ENCODE peak calls at places on chromosome 18, in four cellular contexts. Y is A549, F is right lobe of liver, A is adrenal gland. R is an unnamed sample.

GRCh38 chr18:30987479-30988241 is 54.9 kb downstream of the DSC3 start:
- DNase-seq in F (no peak), A (no peak), Y (peak; percentile 28), R (peak; percentile 21)

GRCh38 chr18:34707670-34708069 is 2.4 kb upstream of the DTNA start:
- DNase-seq in Y (peak; percentile 6), F (no peak), A (peak; percentile 87), R (no peak)

GRCh38 chr18:25457636-25458035 is 105.7 kb upstream of the ZNF521 start:
- DNase-seq in Y (no peak), A (no peak), F (no peak), R (no peak)

GRCh38 chr18:42412896-42413295 is 457.9 kb downstream of the PIK3C3 start:
- DNase-seq in A (no peak), Y (no peak), F (no peak), R (no peak)

GRCh38 chr18:56257215-56257614 is 381.2 kb downstream of the TXNL1 start:
- DNase-seq in Y (no peak), A (no peak), F (no peak), R (no peak)

GRCh38 chr18:10453261-10453884 is 1.1 kb upstream of the APCDD1 start:
- DNase-seq in Y (no peak), F (no peak), A (no peak), R (no peak)

GRCh38 chr18:427005-427404 is 73.5 kb downstream of the COLEC12 start:
- DNase-seq in A (peak; percentile 66), F (no peak), Y (no peak), R (no peak)

GRCh38 chr18:44855681-44856080 is 175.0 kb downstream of the SETBP1 start:
- DNase-seq in F (no peak), Y (no peak), A (no peak), R (no peak)

GRCh38 chr18:45677408-45677807 is 46.6 kb upstream of the SLC14A1 start:
- DNase-seq in Y (no peak), F (no peak), A (no peak), R (no peak)

GRCh38 chr18:5238371-5238758 is 41.3 kb upstream of the AKAIN1 start:
- DNase-seq in Y (no peak), F (peak; percentile 80), A (peak; percentile 65), R (no peak)

GRCh38 chr18:10070581-10071000 is 156.8 kb downstream of the VAPA start:
- DNase-seq in A (no peak), F (no peak), Y (no peak), R (no peak)

DNA sequence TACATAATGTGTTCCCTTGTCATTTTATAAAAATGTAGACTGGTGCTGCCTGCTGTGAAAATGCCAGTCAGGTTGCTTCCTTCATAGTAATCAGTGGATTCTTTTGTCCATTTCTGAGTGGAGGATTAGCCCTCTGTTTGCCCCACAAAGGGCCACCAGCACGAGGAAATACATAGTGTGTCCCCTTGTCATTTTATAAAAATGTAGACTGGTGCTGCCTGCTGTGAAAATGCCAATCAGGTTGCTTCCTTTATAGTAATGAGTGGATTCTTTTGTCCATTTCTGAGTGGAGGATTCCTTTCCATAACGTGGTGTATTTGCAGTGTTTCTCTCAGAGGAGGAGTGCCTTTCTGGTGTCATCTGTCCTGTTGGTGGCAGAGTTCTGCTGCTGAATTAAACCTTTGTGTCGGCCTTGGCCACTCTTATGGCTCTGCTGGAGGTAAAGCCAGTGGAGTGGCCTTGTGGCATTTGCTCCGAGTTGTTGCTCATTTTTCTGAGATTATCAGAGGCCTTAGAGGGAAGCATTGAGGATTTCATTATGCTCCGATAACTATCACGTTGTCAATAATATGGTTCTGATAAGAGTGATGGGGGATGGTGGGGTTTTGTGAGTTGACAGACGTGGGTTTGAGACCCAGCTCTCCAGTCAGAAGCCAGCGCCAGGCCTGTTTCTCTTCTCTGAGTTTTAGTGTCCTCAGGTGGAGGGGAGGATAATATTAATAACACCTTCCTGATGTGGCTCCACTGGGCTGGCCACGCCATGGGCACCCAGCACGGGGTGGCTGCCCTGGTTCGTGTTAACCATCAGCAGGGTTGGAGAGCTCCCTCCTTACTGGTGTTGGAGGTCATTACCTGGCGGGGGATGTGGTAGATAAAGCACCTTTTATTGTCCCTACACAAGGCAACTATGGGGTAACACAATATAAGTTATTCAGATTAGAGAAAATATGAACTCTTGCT is 96.6 kb downstream of the NEDD4L start:
- DNase-seq in A (peak; percentile 80), F (no peak), Y (no peak), R (no peak)
- TF ChIP-seq POLR2A in A (no peak), F (no peak), Y (no peak), R (no peak)

GRCh38 chr18:58045265-58046086 is 1.4 kb downstream of the NEDD4L start:
- DNase-seq in A (peak; percentile 81), Y (no peak), F (peak; percentile 74), R (peak; percentile 7)

GRCh38 chr18:58042826-58043362 is 1.1 kb upstream of the NEDD4L start:
- DNase-seq in A (no peak), Y (no peak), F (no peak), R (peak; percentile 12)

GRCh38 chr18:58041633-58042032 is 2.4 kb upstream of the NEDD4L start:
- DNase-seq in A (no peak), F (no peak), Y (no peak), R (peak; percentile 48)

GRCh38 chr18:58044370-58045264 is 591 bp downstream of the NEDD4L start:
- DNase-seq in Y (peak; percentile 32), F (peak; percentile 68), A (peak; percentile 69), R (peak; percentile 61)

DNA sequence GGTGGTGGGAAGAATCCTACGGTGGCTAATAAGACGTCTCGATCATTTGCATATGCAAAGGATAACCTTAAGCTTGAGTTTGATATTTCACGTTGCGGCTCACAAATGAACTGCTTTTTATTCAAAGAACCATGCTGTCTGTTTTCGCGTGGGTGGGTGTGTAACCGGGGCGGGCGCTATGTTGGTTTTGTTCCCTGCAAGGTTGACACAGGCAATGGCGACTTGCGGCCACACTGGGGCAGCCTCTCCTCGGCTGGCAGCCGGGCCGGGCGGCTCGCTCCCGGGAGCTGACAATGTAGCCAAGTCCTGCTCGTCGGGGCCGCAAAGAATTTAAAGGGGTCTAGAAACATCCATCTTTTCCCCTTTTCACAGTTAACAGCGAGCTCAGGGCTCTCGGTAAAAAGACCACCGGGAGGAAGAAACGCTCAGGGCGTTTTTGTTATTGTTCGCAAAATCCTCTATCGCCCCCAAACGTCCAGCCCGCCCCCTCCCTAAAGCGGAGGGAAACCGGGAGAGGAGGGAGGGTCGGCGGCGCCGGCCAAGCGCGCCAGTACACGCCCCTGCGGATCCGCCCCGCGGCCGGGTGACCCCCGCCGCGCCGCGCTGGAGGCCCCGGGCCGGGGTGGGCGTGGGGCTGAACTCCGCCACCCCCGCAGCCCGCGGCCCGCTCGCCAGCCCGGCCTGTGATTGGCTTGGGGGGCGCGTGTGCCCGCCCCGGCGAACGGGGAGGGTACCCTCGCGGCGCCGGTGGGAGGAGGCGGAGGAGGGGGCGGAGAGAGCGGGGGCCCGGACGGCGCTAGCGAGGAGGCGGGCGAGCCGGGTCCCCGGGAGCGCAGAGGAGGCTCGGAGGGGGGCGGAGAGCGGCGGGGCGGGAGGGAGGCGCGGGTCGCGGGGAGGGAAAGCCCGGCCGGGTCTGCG is at the start of gene NEDD4L:
- DNase-seq in Y (peak; percentile 55), F (peak; percentile 92), A (peak; percentile 93), R (peak; percentile 85)
- TF ChIP-seq POLR2A in Y (no peak), F (no peak), A (no peak), R (no peak)

GRCh38 chr18:12307871-12308385 is at the start of gene TUBB6:
- DNase-seq in Y (peak; percentile 24), A (peak; percentile 72), F (peak; percentile 77), R (peak; percentile 92)
- TF ChIP-seq POLR2A in Y (peak; percentile 81), A (peak; percentile 49), F (peak; percentile 63), R (peak; percentile 79)

GRCh38 chr18:48542513-48543181 is 3.8 kb downstream of the CTIF start:
- DNase-seq in F (no peak), A (peak; percentile 69), Y (no peak), R (no peak)

GRCh38 chr18:48540329-48541025 is 1.6 kb downstream of the CTIF start:
- DNase-seq in A (peak; percentile 78), Y (peak; percentile 45), F (peak; percentile 89), R (peak; percentile 74)

GRCh38 chr18:48539406-48540328 is 836 bp downstream of the CTIF start:
- DNase-seq in A (peak; percentile 66), Y (peak; percentile 8), F (peak; percentile 49), R (peak; percentile 69)

GRCh38 chr18:48541747-48542108 is 2.9 kb downstream of the CTIF start:
- DNase-seq in A (no peak), Y (no peak), F (no peak), R (no peak)

DNA sequence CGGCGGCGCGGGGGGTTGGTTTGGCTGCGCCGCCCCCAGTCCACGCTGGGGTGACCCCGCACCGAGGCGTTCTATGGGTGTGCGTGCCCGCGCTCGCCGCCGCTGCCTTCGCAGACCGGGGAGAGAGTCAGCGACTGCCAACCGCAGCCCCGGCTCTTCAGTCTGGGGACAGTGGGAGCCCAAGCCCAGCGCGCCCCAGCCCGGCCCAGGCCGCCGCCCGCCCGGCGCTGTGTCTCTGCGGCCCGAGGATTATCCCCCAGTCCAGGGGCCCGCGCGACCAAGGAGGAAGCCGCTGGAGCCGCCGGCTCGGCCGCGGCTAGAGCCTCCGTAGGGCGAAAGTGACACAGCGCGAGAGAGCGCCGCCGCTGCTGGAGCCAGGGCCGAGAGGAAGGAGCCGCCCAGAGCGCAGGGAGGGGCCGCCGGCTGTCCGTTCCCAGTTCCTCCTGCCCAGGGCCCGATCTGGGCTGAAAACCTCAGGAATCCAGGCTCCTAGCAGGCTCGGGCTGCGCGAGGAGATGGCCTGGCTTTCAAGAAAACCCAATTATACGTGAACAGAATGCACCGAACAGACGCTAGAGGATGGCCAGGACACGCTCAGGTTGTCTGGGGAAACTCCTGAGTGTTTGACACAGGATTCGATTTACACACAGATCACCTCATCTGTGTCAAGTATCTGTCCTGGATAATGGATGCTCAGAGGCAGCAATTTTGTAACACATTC is 2.4 kb downstream of the CTIF start:
- DNase-seq in Y (peak; percentile 44), A (peak; percentile 87), F (peak; percentile 86), R (peak; percentile 85)
- TF ChIP-seq POLR2A in Y (no peak), A (peak; percentile 83), F (peak; percentile 81), R (no peak)

GRCh38 chr18:54233761-54234160 is 9.3 kb upstream of the MBD2 start:
- DNase-seq in Y (no peak), A (no peak), F (no peak), R (no peak)

GRCh38 chr18:54232485-54233227 is 8.2 kb upstream of the MBD2 start:
- DNase-seq in A (no peak), Y (no peak), F (no peak), R (no peak)

GRCh38 chr18:54233228-54233625 is 8.8 kb upstream of the MBD2 start:
- DNase-seq in Y (no peak), F (no peak), A (no peak), R (no peak)

GRCh38 chr18:54228364-54228763 is 3.9 kb upstream of the MBD2 start:
- DNase-seq in Y (no peak), A (no peak), F (no peak), R (no peak)

DNA sequence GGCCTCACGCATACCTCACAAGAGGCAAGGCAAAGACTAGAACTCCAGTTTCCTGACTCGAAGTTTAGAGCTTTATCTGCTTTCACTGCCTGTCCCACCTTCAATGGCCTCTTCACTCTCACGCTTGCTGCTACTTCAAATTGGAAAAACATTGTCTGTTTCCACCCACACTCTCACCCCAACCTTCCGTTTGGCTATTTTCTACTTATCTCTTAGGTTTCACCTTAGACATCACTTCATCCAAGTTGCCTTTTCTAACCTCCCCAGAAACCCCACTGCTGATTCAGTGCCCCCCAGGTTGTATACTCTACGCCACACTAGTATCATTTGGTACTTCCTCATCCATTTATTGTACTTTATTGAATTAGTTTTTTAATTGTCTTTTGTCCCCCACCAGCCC is 5.2 kb upstream of the MBD2 start:
- DNase-seq in F (no peak), A (no peak), Y (no peak), R (no peak)
- TF ChIP-seq POLR2A in F (no peak), A (no peak), Y (no peak), R (no peak)

R was measured in NB4.